ENCODE peak calls at places on chromosomes 1 and 21, in ten cellular contexts. S is naive thymus-derived CD8-positive, alpha-beta T cell; U is stimulated activated CD8-positive, alpha-beta memory T cell treated with anti-CD3 and anti-CD28 coated beads, Interleukin-4, amount 100 ng/mL, for 1 hour; A is iris pigment epithelial cell; C is NCI-H748 treated with DMSO at 0.1 percent for 48 hours; L is T follicular helper cell; W is pulmonary artery endothelial cell; H is cardiac muscle cell; E is activated gamma-delta T cell treated with anti-CD3 and anti-CD28 coated beads, Interleukin-2, amount 50 U/mL, for 16 hours; P is HuH-7. Z is an unnamed sample.

GRCh38 chr1:55280731-55281130 is 65.6 kb upstream of the USP24 start:
- DNase-seq in S (no peak), U (no peak), A (no peak), C (no peak), L (no peak), W (no peak), H (no peak), E (no peak), P (no peak), Z (peak)

GRCh38 chr1:210587547-210587946 is 258.8 kb downstream of the HHAT start:
- DNase-seq in S (no peak), U (no peak), A (no peak), C (no peak), L (no peak), W (no peak), H (peak), E (no peak), P (no peak), Z (peak)

GRCh38 chr1:234602334-234603220 is 7.4 kb downstream of the IRF2BP2 start:
- DNase-seq in S (no peak), U (no peak), A (peak), C (peak), L (no peak), W (peak), H (peak), E (no peak), P (no peak), Z (peak)

GRCh38 chr1:109490934-109491302 is 3.0 kb upstream of the CYB561D1 start:
- DNase-seq in S (no peak), U (no peak), A (no peak), C (no peak), L (no peak), W (no peak), H (no peak), E (no peak), P (no peak), Z (no peak)

GRCh38 chr1:200180821-200181220 is 153.3 kb downstream of the NR5A2 start:
- DNase-seq in S (no peak), U (no peak), A (peak), C (no peak), L (no peak), W (peak), H (peak), E (no peak), P (no peak), Z (peak)

GRCh38 chr1:29136463-29136915 is 12.8 kb upstream of the TMEM200B start:
- DNase-seq in S (no peak), U (no peak), A (peak), C (no peak), L (no peak), W (no peak), H (peak), E (no peak), P (no peak), Z (peak)

GRCh38 chr1:203287109-203287893 is 18.0 kb upstream of the BTG2 start:
- DNase-seq in S (peak), U (no peak), A (peak), C (peak), L (peak), W (no peak), H (peak), E (peak), P (no peak), Z (no peak)

GRCh38 chr1:50822035-50822776 is 137.9 kb downstream of the FAF1 start:
- DNase-seq in S (no peak), U (no peak), A (peak), C (no peak), L (no peak), W (no peak), H (peak), E (no peak), P (no peak), Z (peak)

GRCh38 chr1:95451054-95451453 is 217.0 kb downstream of the RWDD3 start:
- DNase-seq in S (no peak), U (no peak), A (no peak), C (no peak), L (no peak), W (no peak), H (no peak), E (no peak), P (peak), Z (no peak)

GRCh38 chr1:60169206-60169605 is 95.6 kb upstream of the C1orf87 start:
- DNase-seq in S (no peak), U (no peak), A (peak), C (no peak), L (no peak), W (no peak), H (no peak), E (no peak), P (no peak), Z (peak)

GRCh38 chr1:235929216-235929615 is 62.5 kb upstream of the LYST start:
- DNase-seq in S (no peak), U (no peak), A (no peak), C (no peak), L (no peak), W (no peak), H (no peak), E (no peak), P (no peak), Z (no peak)

GRCh38 chr1:39845569-39846566 is 37.4 kb downstream of the TRIT1 start:
- DNase-seq in S (peak), U (peak), A (peak), C (peak), L (peak), W (peak), H (peak), E (peak), P (peak), Z (peak)

GRCh38 chr1:119136401-119136800 is 4.1 kb downstream of the WARS2 start:
- DNase-seq in S (no peak), U (no peak), A (peak), C (no peak), L (no peak), W (no peak), H (peak), E (no peak), P (no peak), Z (peak)

GRCh38 chr1:245051349-245052221 is 103.2 kb upstream of the KIF26B start:
- DNase-seq in S (no peak), U (no peak), A (peak), C (no peak), L (no peak), W (no peak), H (peak), E (no peak), P (peak), Z (peak)

GRCh38 chr21:32520885-32521735 is 64.2 kb downstream of the TCP10L start:
- DNase-seq in S (no peak), U (no peak), A (peak), C (peak), L (no peak), W (peak), H (peak), E (no peak), P (no peak), Z (peak)

GRCh38 chr1:117120774-117121588 is 568 bp downstream of the TRIM45 start:
- DNase-seq in S (peak), U (no peak), A (peak), C (no peak), L (no peak), W (no peak), H (no peak), E (no peak), P (no peak), Z (peak)

GRCh38 chr1:147545133-147545532 is 3.8 kb downstream of the BCL9 start:
- DNase-seq in S (peak), U (peak), A (peak), C (no peak), L (peak), W (no peak), H (peak), E (peak), P (no peak), Z (peak)

GRCh38 chr1:229691362-229691761 is 65.3 kb downstream of the URB2 start:
- DNase-seq in S (no peak), U (no peak), A (no peak), C (no peak), L (no peak), W (no peak), H (no peak), E (no peak), P (no peak), Z (no peak)

GRCh38 chr1:97599447-97599846 is 321.4 kb downstream of the DPYD start:
- DNase-seq in S (no peak), U (no peak), A (peak), C (no peak), L (no peak), W (no peak), H (no peak), E (no peak), P (no peak), Z (no peak)

GRCh38 chr1:41631971-41632370 is 147.5 kb upstream of the EDN2 start:
- DNase-seq in S (no peak), U (no peak), A (peak), C (no peak), L (no peak), W (no peak), H (peak), E (no peak), P (no peak), Z (peak)

GRCh38 chr1:14626869-14627607 is 28.6 kb downstream of the KAZN start:
- DNase-seq in S (no peak), U (no peak), A (no peak), C (no peak), L (no peak), W (no peak), H (peak), E (no peak), P (no peak), Z (peak)

GRCh38 chr1:1419812-1420653 is 1.0 kb downstream of the ANKRD65 start:
- DNase-seq in S (no peak), U (no peak), A (peak), C (no peak), L (no peak), W (no peak), H (peak), E (no peak), P (peak), Z (no peak)

GRCh38 chr1:19139711-19140110 is 70.4 kb downstream of the UBR4 start:
- DNase-seq in S (no peak), U (no peak), A (no peak), C (no peak), L (no peak), W (no peak), H (no peak), E (no peak), P (no peak), Z (no peak)

GRCh38 chr1:23902611-23903278 is 10.4 kb downstream of the CNR2 start:
- DNase-seq in S (no peak), U (no peak), A (no peak), C (no peak), L (no peak), W (no peak), H (no peak), E (no peak), P (no peak), Z (no peak)

GRCh38 chr1:109197163-109198042 is 16.3 kb upstream of the SARS1 start:
- DNase-seq in S (no peak), U (no peak), A (peak), C (no peak), L (no peak), W (peak), H (peak), E (no peak), P (no peak), Z (peak)